ENCODE peak calls at places on chromosomes 16 and 17, in four cellular contexts. A is cardiac muscle cell; J is Jurkat, Clone E6-1; R is heart left ventricle. C is an unnamed sample.

GRCh38 chr16:67856927-67857546 is 9.5 kb upstream of the CENPT start:
- DNase-seq in A (no peak), J (no peak), R (no peak), C (no peak)

GRCh38 chr16:12891836-12892235 is 9.6 kb upstream of the SHISA9 start:
- DNase-seq in A (no peak), J (no peak), R (no peak), C (no peak)

GRCh38 chr16:27370318-27370717 is 31.7 kb upstream of the IL21R start:
- DNase-seq in A (no peak), J (no peak), R (no peak), C (no peak)

GRCh38 chr17:56317351-56318208 is 164.3 kb downstream of the ANKFN1 start:
- DNase-seq in A (no peak), J (peak; percentile 84), R (no peak), C (no peak)

GRCh38 chr17:41360291-41360995 is 9.2 kb downstream of the KRT33B start:
- DNase-seq in A (peak; percentile 77), J (no peak), R (no peak), C (no peak)

GRCh38 chr16:1749152-1750117 is 21.9 kb downstream of the NME3 start:
- DNase-seq in A (no peak), J (no peak), R (no peak), C (no peak)

GRCh38 chr17:62901544-62901943 is 64.5 kb upstream of the TANC2 start:
- DNase-seq in A (no peak), J (no peak), R (no peak), C (no peak)

GRCh38 chr16:53504161-53504663 is 1.2 kb upstream of the AKTIP start:
- DNase-seq in A (peak; percentile 80), J (no peak), R (peak; percentile 68), C (peak; percentile 71)

GRCh38 chr17:59357219-59357699 is 25.8 kb downstream of the YPEL2 start:
- DNase-seq in A (peak; percentile 40), J (no peak), R (no peak), C (no peak)

GRCh38 chr17:9217151-9218067 is 196.1 kb downstream of the NTN1 start:
- DNase-seq in A (peak; percentile 65), J (no peak), R (no peak), C (no peak)

GRCh38 chr17:48429156-48429555 is 858 bp downstream of the SKAP1 start:
- DNase-seq in A (no peak), J (no peak), R (no peak), C (no peak)

DNA sequence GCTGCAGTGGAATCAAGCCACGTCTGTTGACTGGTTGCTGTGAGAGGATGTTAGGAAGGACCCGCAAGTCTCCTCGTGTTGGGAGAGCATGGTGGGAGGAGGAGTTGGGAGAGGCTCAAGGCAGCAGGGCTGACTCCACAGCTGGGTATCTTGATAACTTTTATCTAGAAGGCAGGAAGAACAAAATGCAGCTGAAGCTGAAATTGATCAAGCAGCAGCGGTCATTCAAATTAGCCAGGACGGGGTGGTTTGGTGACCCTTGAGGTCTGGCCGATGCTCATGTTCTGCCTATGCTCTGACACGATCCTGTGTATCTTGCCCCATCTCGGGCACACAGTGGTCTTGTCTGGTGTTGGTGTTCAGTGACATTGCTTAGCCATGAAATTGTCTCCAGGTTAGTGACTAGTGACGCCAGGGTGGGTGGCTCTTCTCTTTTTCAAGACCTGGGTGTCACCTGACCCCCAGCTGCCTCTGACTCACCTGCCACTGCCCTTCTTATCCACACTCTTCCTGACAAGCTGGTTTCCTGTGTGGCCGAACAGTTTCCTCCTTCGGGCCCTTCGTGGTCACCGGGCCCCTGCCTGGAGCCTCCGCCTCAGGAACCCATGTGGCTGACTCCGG is 19.1 kb downstream of the NPTX1 start:
- DNase-seq in A (no peak), J (no peak), R (no peak), C (no peak)
- H3K4me3 ChIP-seq in A (no peak overlapping the region), J (no peak overlapping the region), R (peak overlapping the region; percentile 23), C (no peak overlapping the region)

DNA sequence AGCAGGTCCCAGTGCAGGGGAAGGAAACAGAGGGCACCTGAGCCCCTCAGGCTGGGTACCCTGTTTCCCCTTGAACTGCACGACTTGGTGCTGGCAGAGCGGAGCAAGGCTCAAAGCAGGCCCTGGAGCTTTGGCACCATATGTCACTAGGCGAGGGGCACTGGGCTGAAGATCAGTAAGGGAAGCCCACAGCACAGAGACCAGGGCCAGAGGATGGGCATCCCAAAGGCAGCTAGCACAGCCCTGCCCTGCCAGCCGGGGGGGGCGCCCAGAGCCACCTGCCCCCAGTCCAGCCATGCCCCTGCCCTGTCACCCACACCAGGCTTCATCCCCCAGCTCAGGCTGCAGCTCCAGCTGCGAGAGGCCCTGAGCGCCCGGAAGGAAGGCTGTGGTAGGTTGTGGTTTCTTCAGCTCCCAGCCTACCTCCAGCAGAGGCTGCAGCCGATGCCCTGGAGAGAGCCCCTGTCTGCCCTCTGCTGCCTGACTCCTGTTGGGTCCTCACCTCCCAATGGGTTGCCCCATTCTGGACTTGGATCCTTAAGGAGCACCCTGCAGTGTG is 10.9 kb downstream of the NHERF1 start:
- DNase-seq in A (no peak), J (peak; percentile 71), R (no peak), C (no peak)
- H3K4me3 ChIP-seq in A (no peak overlapping the region), J (peak overlapping the region; percentile 33), R (no peak overlapping the region), C (no peak overlapping the region)

GRCh38 chr17:34254146-34254545 is 939 bp upstream of the CCL2 start:
- DNase-seq in A (peak; percentile 89), J (no peak), R (no peak), C (peak; percentile 38)
- H3K4me3 ChIP-seq in A (no peak overlapping the region), J (no peak overlapping the region), R (no peak overlapping the region), C (peak overlapping the region; percentile 44)

GRCh38 chr16:66519482-66519881 is 30.4 kb downstream of the TK2 start:
- DNase-seq in A (no peak), J (no peak), R (no peak), C (no peak)

GRCh38 chr16:66516172-66516807 is 33.6 kb downstream of the TK2 start:
- DNase-seq in A (no peak), J (no peak), R (no peak), C (no peak)

GRCh38 chr16:66517586-66518263 is 32.2 kb downstream of the TK2 start:
- DNase-seq in A (no peak), J (no peak), R (no peak), C (no peak)

GRCh38 chr16:66515543-66516171 is 34.3 kb downstream of the TK2 start:
- DNase-seq in A (peak; percentile 84), J (no peak), R (no peak), C (peak; percentile 56)

GRCh38 chr16:66516808-66517585 is 32.9 kb downstream of the TK2 start:
- DNase-seq in A (peak; percentile 100), J (no peak), R (peak; percentile 99), C (peak; percentile 99)
- H3K4me3 ChIP-seq in A (no peak overlapping the region), J (no peak overlapping the region), R (peak overlapping the region; percentile 31), C (no peak overlapping the region)

GRCh38 chr17:3961564-3962047 is 2.6 kb downstream of the ATP2A3 start:
- DNase-seq in A (no peak), J (peak; percentile 99), R (no peak), C (no peak)
- H3K4me3 ChIP-seq in A (no peak overlapping the region), J (peak overlapping the region; percentile 87), R (no peak overlapping the region), C (no peak overlapping the region)

C was measured in tibial artery.